ENCODE peak calls at places on chromosomes 13 and 19, in nine cellular contexts. D, U, M, W, N, B, T, R and I are unnamed samples.

GRCh38 chr19:4768934-4769777 is 22.4 kb upstream of the FEM1A start:
- DNase-seq in D (peak), U (peak), M (peak), W (no peak), N (peak), B (peak), T (peak), R (peak), I (peak)

GRCh38 chr19:14127176-14127575 is 9.2 kb downstream of the ASF1B start:
- DNase-seq in D (no peak), U (no peak), M (peak), W (no peak), N (peak), B (peak), T (no peak), R (peak), I (no peak)

GRCh38 chr13:60448907-60449510 is 52.0 kb downstream of the TDRD3 start:
- DNase-seq in D (peak), U (no peak), M (no peak), W (no peak), N (no peak), B (no peak), T (no peak), R (no peak), I (peak)

GRCh38 chr19:42657551-42657950 is 62.8 kb upstream of the CEACAM8 start:
- DNase-seq in D (peak), U (no peak), M (no peak), W (no peak), N (no peak), B (no peak), T (no peak), R (no peak), I (no peak)

GRCh38 chr13:108769213-108770070 is 140.0 kb downstream of the MYO16 start:
- DNase-seq in D (no peak), U (no peak), M (no peak), W (no peak), N (no peak), B (no peak), T (no peak), R (no peak), I (peak)

GRCh38 chr13:95833126-95833525 is 156.2 kb downstream of the DNAJC3 start:
- DNase-seq in D (no peak), U (no peak), M (no peak), W (no peak), N (no peak), B (no peak), T (no peak), R (no peak), I (no peak)

GRCh38 chr13:39773833-39774232 is 118.4 kb downstream of the COG6 start:
- DNase-seq in D (peak), U (no peak), M (no peak), W (no peak), N (no peak), B (no peak), T (no peak), R (no peak), I (no peak)

GRCh38 chr19:5785423-5785822 is 877 bp upstream of the PRR22 start:
- DNase-seq in D (no peak), U (no peak), M (no peak), W (no peak), N (no peak), B (no peak), T (no peak), R (no peak), I (no peak)

GRCh38 chr13:90261343-90261742 is 1086.1 kb upstream of the MIR17HG start:
- DNase-seq in D (no peak), U (no peak), M (no peak), W (no peak), N (no peak), B (no peak), T (no peak), R (no peak), I (no peak)

GRCh38 chr13:45101327-45102018 is 18.8 kb upstream of the GTF2F2 start:
- DNase-seq in D (no peak), U (no peak), M (no peak), W (no peak), N (no peak), B (no peak), T (no peak), R (no peak), I (no peak)

GRCh38 chr19:32313866-32314265 is 31.5 kb upstream of the ZNF507 start:
- DNase-seq in D (no peak), U (no peak), M (no peak), W (no peak), N (no peak), B (no peak), T (no peak), R (no peak), I (no peak)

GRCh38 chr13:96984061-96984508 is 10.2 kb downstream of the OXGR1 start:
- DNase-seq in D (no peak), U (peak), M (peak), W (no peak), N (peak), B (peak), T (no peak), R (no peak), I (no peak)

GRCh38 chr13:51451467-51452390 is 1.1 kb downstream of the INTS6 start:
- DNase-seq in D (peak), U (peak), M (peak), W (no peak), N (peak), B (peak), T (peak), R (peak), I (peak)

GRCh38 chr13:101916758-101917474 is 464.4 kb downstream of the ITGBL1 start:
- DNase-seq in D (no peak), U (no peak), M (no peak), W (no peak), N (no peak), B (no peak), T (no peak), R (no peak), I (no peak)

GRCh38 chr13:35514801-35515502 is 38.5 kb upstream of the MAB21L1 start:
- DNase-seq in D (no peak), U (no peak), M (no peak), W (no peak), N (no peak), B (no peak), T (no peak), R (no peak), I (no peak)

GRCh38 chr19:802497-802887 is 5.2 kb downstream of the PTBP1 start:
- DNase-seq in D (no peak), U (no peak), M (no peak), W (no peak), N (no peak), B (no peak), T (no peak), R (no peak), I (no peak)

GRCh38 chr19:804419-805160 is 7.3 kb downstream of the PTBP1 start:
- DNase-seq in D (no peak), U (no peak), M (no peak), W (no peak), N (no peak), B (no peak), T (no peak), R (no peak), I (no peak)

GRCh38 chr19:802888-803561 is 5.8 kb downstream of the PTBP1 start:
- DNase-seq in D (no peak), U (no peak), M (no peak), W (no peak), N (no peak), B (no peak), T (no peak), R (no peak), I (no peak)

GRCh38 chr19:805161-805561 is 7.9 kb downstream of the PTBP1 start:
- DNase-seq in D (no peak), U (no peak), M (no peak), W (no peak), N (no peak), B (no peak), T (no peak), R (no peak), I (no peak)

DNA sequence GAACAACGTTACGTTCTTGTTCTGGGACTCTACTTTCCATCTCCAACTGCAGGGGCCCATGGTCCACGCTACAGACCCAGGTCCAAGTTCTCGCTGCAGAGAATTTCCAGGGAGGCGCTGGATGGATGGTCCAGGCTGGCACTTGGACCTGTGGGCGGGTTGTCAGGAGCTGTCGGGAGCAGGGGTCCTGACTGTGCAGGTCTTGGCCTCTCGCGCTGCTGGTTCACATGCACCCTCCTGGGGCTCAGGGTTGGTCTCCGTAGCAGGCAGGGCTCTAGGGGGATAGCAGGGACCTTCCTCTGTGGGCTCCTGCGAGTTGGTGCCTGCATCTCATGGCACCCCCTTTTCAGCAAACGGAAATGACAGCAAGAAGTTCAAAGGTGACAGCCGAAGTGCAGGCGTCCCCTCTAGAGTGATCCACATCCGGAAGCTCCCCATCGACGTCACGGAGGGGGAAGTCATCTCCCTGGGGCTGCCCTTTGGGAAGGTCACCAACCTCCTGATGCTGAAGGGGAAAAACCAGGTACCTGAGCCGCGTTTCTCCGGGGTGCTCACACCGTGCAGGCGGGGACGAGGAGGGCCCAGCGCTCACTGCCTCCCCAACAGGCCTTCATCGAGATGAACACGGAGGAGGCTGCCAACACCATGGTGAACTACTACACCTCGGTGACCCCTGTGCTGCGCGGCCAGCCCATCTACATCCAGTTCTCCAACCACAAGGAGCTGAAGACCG is 6.6 kb downstream of the PTBP1 start:
- DNase-seq in D (no peak), U (no peak), M (no peak), W (no peak), N (no peak), B (no peak), T (no peak), R (no peak), I (no peak)
- TF ChIP-seq POLR2A in D (no peak), U (no peak), M (no peak), W (no peak), N (no peak), B (no peak), T (no peak), R (no peak), I (no peak)

GRCh38 chr19:49453757-49454248 is 778 bp downstream of the ALDH16A1 start:
- DNase-seq in D (no peak), U (no peak), M (no peak), W (no peak), N (no peak), B (no peak), T (no peak), R (no peak), I (no peak)

GRCh38 chr19:49450405-49450804 is 1.2 kb downstream of the PIH1D1 start:
- DNase-seq in D (no peak), U (no peak), M (no peak), W (no peak), N (no peak), B (no peak), T (no peak), R (no peak), I (no peak)

GRCh38 chr19:49448432-49448786 is 3.2 kb downstream of the PIH1D1 start:
- DNase-seq in D (no peak), U (no peak), M (no peak), W (no peak), N (no peak), B (no peak), T (no peak), R (no peak), I (no peak)

GRCh38 chr19:49453013-49453756 is at the start of gene ALDH16A1:
- DNase-seq in D (peak), U (peak), M (peak), W (peak), N (peak), B (peak), T (peak), R (peak), I (peak)

DNA sequence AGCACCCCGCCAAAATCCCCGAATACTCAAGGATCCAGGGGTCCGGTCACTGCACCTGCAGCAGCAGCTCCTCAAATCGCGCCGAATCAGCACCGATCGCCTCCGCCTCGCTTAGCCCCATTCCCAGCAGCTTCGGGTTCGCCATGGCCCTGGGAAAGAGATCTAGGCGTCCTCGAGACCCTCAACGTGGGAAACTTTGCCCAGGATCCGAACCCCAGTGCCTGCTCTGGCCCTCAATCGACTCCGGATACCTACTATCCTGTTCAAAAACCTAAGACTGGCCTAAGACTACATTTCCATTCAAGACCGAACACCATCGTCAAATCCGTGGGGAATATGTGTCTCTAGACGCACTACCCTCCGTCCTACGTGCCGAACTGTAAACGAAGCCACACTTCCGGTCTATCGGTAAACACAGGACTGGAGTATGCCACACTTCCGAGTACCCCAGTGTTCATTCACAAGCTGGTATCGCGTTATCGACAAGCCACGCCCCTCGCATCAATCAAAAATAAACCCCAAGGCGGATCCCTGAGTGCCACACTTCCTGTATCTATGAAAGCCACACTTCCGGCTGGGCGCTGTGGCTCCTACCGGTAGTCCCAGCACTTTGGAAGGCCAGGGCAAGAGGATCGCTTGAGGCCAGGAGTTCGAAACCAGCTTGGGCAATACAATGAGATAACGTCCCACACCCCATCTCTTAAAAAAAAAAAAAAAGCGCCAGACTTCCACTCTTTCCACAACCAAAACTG is at the start of gene PIH1D1:
- DNase-seq in D (peak), U (peak), M (peak), W (peak), N (peak), B (peak), T (peak), R (peak), I (peak)
- TF ChIP-seq POLR2A in D (peak), U (peak), M (peak), W (peak), N (no peak), B (no peak), T (peak), R (peak), I (peak)

GRCh38 chr13:103431880-103432279 is 365.7 kb upstream of the SLC10A2 start:
- DNase-seq in D (no peak), U (no peak), M (no peak), W (no peak), N (no peak), B (no peak), T (no peak), R (no peak), I (no peak)
- TF ChIP-seq POLR2A in D (no peak), U (no peak), M (no peak), W (no peak), N (no peak), B (no peak), T (no peak), R (no peak), I (no peak)

GRCh38 chr19:3058009-3058820 is 4.1 kb downstream of the TLE5 start:
- DNase-seq in D (no peak), U (no peak), M (no peak), W (no peak), N (no peak), B (peak), T (no peak), R (no peak), I (no peak)
- TF ChIP-seq POLR2A in D (no peak), U (no peak), M (no peak), W (no peak), N (no peak), B (no peak), T (no peak), R (no peak), I (no peak)